ENCODE peak calls at places on chromosomes 4 and X, in seven cellular contexts. W is breast epithelium, B is tibial artery, U is ovary, M is A673, V is PC-9, F is heart right ventricle. T is an unnamed sample.

GRCh38 chr4:24328300-24328699 is 256.1 kb downstream of the DHX15 start:
- DNase-seq in W (no peak), B (no peak), U (no peak), M (no peak), V (no peak), F (no peak), T (no peak)

GRCh38 chr4:95180531-95181315 is 368.1 kb downstream of the UNC5C start:
- DNase-seq in W (no peak), B (no peak), U (no peak), M (no peak), V (no peak), F (no peak), T (no peak)

GRCh38 chrX:134512566-134512965 is 52.6 kb downstream of the HPRT1 start:
- DNase-seq in W (no peak), B (no peak), U (no peak), M (peak; percentile 18), V (peak; percentile 72), F (no peak), T (no peak)

GRCh38 chrX:31679861-31680260 is 608.0 kb upstream of the FTHL17 start:
- DNase-seq in W (no peak), B (no peak), U (no peak), M (no peak), V (no peak), F (no peak), T (no peak)

GRCh38 chrX:30504309-30504708 is 73.3 kb downstream of the TASL start:
- DNase-seq in W (no peak), B (no peak), U (no peak), M (peak; percentile 71), V (no peak), F (no peak), T (no peak)

GRCh38 chr4:154958621-154959358 is 177.7 kb downstream of the RBM46 start:
- DNase-seq in W (no peak), B (peak; percentile 67), U (peak; percentile 51), M (no peak), V (no peak), F (peak; percentile 62), T (no peak)

GRCh38 chr4:752196-752861 is 46.7 kb downstream of the PCGF3 start:
- DNase-seq in W (no peak), B (no peak), U (no peak), M (no peak), V (no peak), F (peak; percentile 11), T (no peak)

GRCh38 chr4:7332216-7333023 is 102.3 kb downstream of the PSAPL1 start:
- DNase-seq in W (no peak), B (peak; percentile 65), U (peak; percentile 80), M (no peak), V (peak; percentile 20), F (no peak), T (no peak)

GRCh38 chrX:119402588-119402987 is 3.5 kb downstream of the SLC25A43 start:
- DNase-seq in W (no peak), B (no peak), U (no peak), M (no peak), V (no peak), F (no peak), T (no peak)

GRCh38 chrX:101429934-101430333 is 21.9 kb downstream of the HNRNPH2 start:
- DNase-seq in W (no peak), B (no peak), U (no peak), M (no peak), V (no peak), F (no peak), T (no peak)

GRCh38 chr4:26263165-26263564 is 57.6 kb upstream of the RBPJ start:
- DNase-seq in W (no peak), B (no peak), U (no peak), M (peak; percentile 3), V (no peak), F (no peak), T (no peak)

GRCh38 chrX:100408643-100409315 is 1.3 kb downstream of the PCDH19 start:
- DNase-seq in W (no peak), B (no peak), U (no peak), M (no peak), V (no peak), F (no peak), T (no peak)

GRCh38 chrX:100407784-100408642 is 2.1 kb downstream of the PCDH19 start:
- DNase-seq in W (no peak), B (no peak), U (no peak), M (no peak), V (no peak), F (no peak), T (no peak)

GRCh38 chrX:100409316-100410082 is 574 bp downstream of the PCDH19 start:
- DNase-seq in W (no peak), B (no peak), U (no peak), M (no peak), V (no peak), F (no peak), T (no peak)

GRCh38 chrX:100404851-100405250 is 5.2 kb downstream of the PCDH19 start:
- DNase-seq in W (no peak), B (no peak), U (no peak), M (peak; percentile 51), V (no peak), F (no peak), T (no peak)

DNA sequence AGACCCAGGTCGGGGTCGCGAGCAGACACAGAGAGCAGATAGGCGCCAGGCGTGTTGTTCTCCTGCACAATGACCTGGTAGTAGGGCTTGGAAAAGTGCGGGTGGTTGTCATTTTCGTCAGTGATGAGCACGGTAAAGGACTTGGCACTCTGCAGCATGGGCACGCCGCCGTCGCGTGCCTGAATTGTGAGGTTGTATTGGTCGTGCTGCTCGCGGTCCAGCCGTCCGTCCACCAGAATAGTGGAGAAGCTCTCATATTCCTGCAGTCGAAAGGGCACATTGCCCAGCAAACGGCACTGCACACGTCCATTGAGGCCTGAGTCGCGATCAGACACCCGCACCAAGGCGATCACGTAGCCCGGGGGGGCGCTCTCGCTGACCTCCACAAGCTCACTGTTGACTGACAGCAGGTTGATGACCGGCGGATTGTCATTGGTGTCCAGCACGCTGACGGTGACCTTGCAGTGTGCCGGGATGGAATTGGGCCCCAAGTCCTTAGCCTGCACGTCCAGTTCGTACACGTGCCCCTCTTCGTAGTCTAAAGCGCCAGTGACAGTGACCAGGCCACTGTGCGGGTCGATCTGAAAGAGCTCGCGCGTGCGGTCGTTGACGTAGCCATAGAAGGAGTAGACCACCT is 2.8 kb downstream of the PCDH19 start:
- DNase-seq in W (no peak), B (no peak), U (no peak), M (no peak), V (no peak), F (no peak), T (no peak)
- H3K4me3 ChIP-seq in W (peak overlapping the region; percentile 66), B (no peak overlapping the region), U (no peak overlapping the region), M (no peak overlapping the region), V (no peak overlapping the region), F (no peak overlapping the region), T (no peak overlapping the region)

DNA sequence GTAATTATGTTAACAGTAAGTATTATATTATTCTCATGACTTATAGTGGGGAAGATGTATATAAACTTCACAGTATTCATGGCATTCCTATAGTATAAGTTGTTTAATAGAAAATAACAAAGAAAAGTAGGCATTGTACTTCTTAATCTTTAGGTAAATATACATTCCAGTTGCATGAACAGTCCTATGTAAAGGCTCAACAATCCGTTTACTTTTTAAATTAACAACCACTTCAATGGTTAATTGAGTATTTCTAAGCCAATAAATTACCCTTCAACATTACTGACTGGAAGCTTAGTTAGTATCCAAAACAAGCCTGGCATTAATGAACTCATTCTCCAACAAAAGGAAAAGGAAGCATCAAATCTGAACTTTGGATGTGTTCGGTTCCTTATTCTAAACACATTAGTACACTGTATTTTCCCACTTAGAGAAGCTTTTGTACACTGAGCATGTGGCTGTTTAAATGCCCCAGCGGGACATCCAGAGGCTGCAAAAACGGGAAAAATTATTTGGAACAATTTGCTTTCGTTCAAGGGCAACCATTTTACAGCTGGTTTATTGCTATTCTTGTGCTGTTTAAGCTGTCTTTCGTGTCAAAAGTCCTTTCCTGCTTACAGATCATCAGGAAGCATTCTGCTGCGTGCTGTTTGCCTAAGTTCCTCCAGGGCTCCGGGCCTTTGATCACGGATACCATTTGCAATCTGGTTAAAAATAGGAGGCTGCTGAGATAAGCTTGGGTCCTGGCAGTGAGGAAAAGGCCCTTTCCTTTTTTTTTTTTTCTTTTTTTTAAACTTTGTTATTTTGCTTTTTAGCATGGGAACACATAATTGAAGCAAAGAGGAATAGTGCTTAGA is 460.3 kb downstream of the SPRY1 start:
- DNase-seq in W (no peak), B (no peak), U (peak; percentile 50), M (peak; percentile 91), V (no peak), F (peak; percentile 24), T (no peak)
- H3K4me1 ChIP-seq in W (no peaks in the 10 kb centered on the region), B (no peaks in the 10 kb centered on the region), U (peaks cover 1% of the 10 kb centered on the region), M (peaks cover 13% of the 10 kb centered on the region), V (no peaks in the 10 kb centered on the region), F (peaks cover 40% of the 10 kb centered on the region), T (peaks cover 20% of the 10 kb centered on the region)

GRCh38 chrX:153662266-153662665 is 11.3 kb downstream of the PNCK start:
- DNase-seq in W (no peak), B (no peak), U (no peak), M (peak; percentile 63), V (no peak), F (peak; percentile 37), T (peak; percentile 73)
- TF ChIP-seq CTCF in W (no peak), B (peak; percentile 14), U (no peak), M (peak; percentile 66), V (no peak), F (peak; percentile 47), T (peak; percentile 45)

GRCh38 chr4:113636877-113637276 is 124.7 kb downstream of the CAMK2D start:
- DNase-seq in W (no peak), B (no peak), U (no peak), M (no peak), V (peak; percentile 18), F (no peak), T (no peak)
- H3K4me3 ChIP-seq in W (no peak overlapping the region), B (no peak overlapping the region), U (no peak overlapping the region), M (no peak overlapping the region), V (no peak overlapping the region), F (no peak overlapping the region), T (no peak overlapping the region)

GRCh38 chr4:123449362-123449761 is 52.8 kb downstream of the SPRY1 start:
- DNase-seq in W (no peak), B (no peak), U (no peak), M (no peak), V (no peak), F (no peak), T (no peak)
- H3K4me1 ChIP-seq in W (no peaks in the 10 kb centered on the region), B (no peaks in the 10 kb centered on the region), U (no peaks in the 10 kb centered on the region), M (peaks cover 5% of the 10 kb centered on the region), V (peaks cover 26% of the 10 kb centered on the region), F (no peaks in the 10 kb centered on the region), T (peaks cover 4% of the 10 kb centered on the region)

T was measured in upper lobe of right lung.